ENCODE peak calls at places on chromosome 17, in ten cellular contexts. Q is lung; G is activated T-helper 1 cell treated with Interleukin-2 at 50 U/mL for 16 hours; X is G401; D is activated CD8-positive, alpha-beta memory T cell treated with anti-CD3 and anti-CD28 coated beads for 1 hour; L is skeletal muscle cell; J is NCI-H2029 treated with DMSO at 0.1 percent for 48 hours; C is brain microvascular endothelial cell; U is T-cell; M is Right ventricle myocardium superior. H is an unnamed sample.

GRCh38 chr17:56284501-56284900 is 131.2 kb downstream of the ANKFN1 start:
- DNase-seq in Q (no peak), G (no peak), X (no peak), D (no peak), L (peak; percentile 88), J (no peak), C (no peak), U (no peak), M (no peak), H (no peak)

GRCh38 chr17:16922386-16923096 is 49.4 kb downstream of the TNFRSF13B start:
- DNase-seq in Q (no peak), G (no peak), X (no peak), D (no peak), L (no peak), J (peak; percentile 7), C (no peak), U (no peak), M (no peak), H (no peak)

GRCh38 chr17:74601944-74602572 is 10.0 kb upstream of the CD300LD start:
- DNase-seq in Q (peak; percentile 38), G (no peak), X (peak; percentile 71), D (no peak), L (no peak), J (no peak), C (peak; percentile 18), U (no peak), M (no peak), H (peak; percentile 68)

GRCh38 chr17:68491864-68492263 is 20.4 kb upstream of the PRKAR1A start:
- DNase-seq in Q (peak; percentile 55), G (no peak), X (peak; percentile 58), D (no peak), L (no peak), J (no peak), C (no peak), U (no peak), M (peak; percentile 70), H (no peak)

GRCh38 chr17:82412535-82413520 is 5.3 kb upstream of the HEXD start:
- DNase-seq in Q (no peak), G (no peak), X (no peak), D (no peak), L (no peak), J (no peak), C (no peak), U (no peak), M (no peak), H (no peak)

GRCh38 chr17:57563968-57564367 is 181.1 kb downstream of the CCDC182 start:
- DNase-seq in Q (no peak), G (no peak), X (peak; percentile 96), D (no peak), L (no peak), J (no peak), C (no peak), U (no peak), M (no peak), H (peak; percentile 72)

GRCh38 chr17:59844884-59845594 is 47.7 kb downstream of the TUBD1 start:
- DNase-seq in Q (no peak), G (no peak), X (no peak), D (no peak), L (no peak), J (peak; percentile 38), C (peak; percentile 82), U (no peak), M (no peak), H (no peak)

GRCh38 chr17:40177275-40177874 is at the start of gene RAPGEFL1:
- DNase-seq in Q (peak; percentile 82), G (peak; percentile 68), X (peak; percentile 79), D (peak; percentile 75), L (peak; percentile 25), J (peak; percentile 10), C (peak; percentile 63), U (peak; percentile 84), M (peak; percentile 87), H (peak; percentile 92)

GRCh38 chr17:77999413-78000173 is 41.1 kb downstream of the TNRC6C start:
- DNase-seq in Q (no peak), G (no peak), X (peak; percentile 59), D (no peak), L (no peak), J (no peak), C (no peak), U (no peak), M (no peak), H (no peak)

GRCh38 chr17:39668141-39668924 is at the start of gene PNMT:
- DNase-seq in Q (peak; percentile 62), G (peak; percentile 33), X (peak; percentile 47), D (peak; percentile 63), L (no peak), J (no peak), C (peak; percentile 9), U (peak; percentile 75), M (peak; percentile 88), H (peak; percentile 43)

GRCh38 chr17:76686538-76687277 is 24.1 kb downstream of the MXRA7 start:
- DNase-seq in Q (no peak), G (no peak), X (no peak), D (no peak), L (no peak), J (no peak), C (no peak), U (no peak), M (peak; percentile 39), H (no peak)

GRCh38 chr17:144936-145670 is 7.7 kb downstream of the SCGB1C2 start:
- DNase-seq in Q (no peak), G (no peak), X (no peak), D (no peak), L (no peak), J (no peak), C (no peak), U (no peak), M (peak; percentile 17), H (no peak)

GRCh38 chr17:43536236-43537088 is 9.7 kb downstream of the ETV4 start:
- DNase-seq in Q (no peak), G (no peak), X (no peak), D (no peak), L (peak; percentile 86), J (no peak), C (peak; percentile 65), U (no peak), M (no peak), H (no peak)

GRCh38 chr17:74565116-74565515 is 2.2 kb downstream of the CD300H start:
- DNase-seq in Q (no peak), G (no peak), X (no peak), D (no peak), L (no peak), J (peak; percentile 2), C (no peak), U (no peak), M (no peak), H (no peak)

GRCh38 chr17:32634167-32634566 is 147.4 kb downstream of the CDK5R1 start:
- DNase-seq in Q (no peak), G (no peak), X (no peak), D (no peak), L (no peak), J (no peak), C (no peak), U (no peak), M (no peak), H (no peak)

GRCh38 chr17:45114117-45114932 is 18.0 kb downstream of the PLCD3 start:
- DNase-seq in Q (no peak), G (no peak), X (no peak), D (no peak), L (no peak), J (no peak), C (no peak), U (no peak), M (no peak), H (no peak)

GRCh38 chr17:1730345-1731193 is 6.1 kb downstream of the WDR81 start:
- DNase-seq in Q (peak; percentile 66), G (no peak), X (peak; percentile 73), D (no peak), L (peak; percentile 81), J (no peak), C (peak; percentile 77), U (no peak), M (peak; percentile 93), H (peak; percentile 69)

GRCh38 chr17:16101440-16101839 is 101.8 kb downstream of the TTC19 start:
- DNase-seq in Q (no peak), G (no peak), X (no peak), D (no peak), L (no peak), J (no peak), C (no peak), U (no peak), M (no peak), H (no peak)

GRCh38 chr17:70906808-70907207 is 737.5 kb downstream of the KCNJ2 start:
- DNase-seq in Q (no peak), G (no peak), X (no peak), D (no peak), L (peak; percentile 36), J (no peak), C (peak; percentile 71), U (no peak), M (no peak), H (no peak)

GRCh38 chr17:68697850-68698313 is 96.7 kb upstream of the FAM20A start:
- DNase-seq in Q (no peak), G (no peak), X (no peak), D (no peak), L (peak; percentile 85), J (no peak), C (peak; percentile 17), U (no peak), M (no peak), H (no peak)

GRCh38 chr17:37393352-37393751 is 13.3 kb downstream of the ACACA start:
- DNase-seq in Q (no peak), G (no peak), X (no peak), D (no peak), L (no peak), J (no peak), C (no peak), U (no peak), M (no peak), H (no peak)

GRCh38 chr17:82023447-82024241 is 539 bp downstream of the LRRC45 start:
- DNase-seq in Q (no peak), G (peak; percentile 15), X (no peak), D (no peak), L (no peak), J (no peak), C (no peak), U (no peak), M (peak; percentile 44), H (no peak)

GRCh38 chr17:51653902-51654301 is 393.6 kb downstream of the UTP18 start:
- DNase-seq in Q (no peak), G (no peak), X (peak; percentile 65), D (no peak), L (no peak), J (no peak), C (no peak), U (no peak), M (no peak), H (peak; percentile 30)

GRCh38 chr17:65359016-65359415 is 202.4 kb downstream of the AXIN2 start:
- DNase-seq in Q (no peak), G (no peak), X (no peak), D (no peak), L (peak; percentile 56), J (no peak), C (peak; percentile 83), U (no peak), M (no peak), H (no peak)

GRCh38 chr17:43852571-43852970 is 5.6 kb downstream of the CD300LG start:
- DNase-seq in Q (no peak), G (no peak), X (no peak), D (no peak), L (no peak), J (no peak), C (no peak), U (no peak), M (no peak), H (no peak)

GRCh38 chr17:36920032-36921000 is 17.0 kb upstream of the LHX1 start:
- DNase-seq in Q (no peak), G (no peak), X (peak; percentile 61), D (no peak), L (no peak), J (no peak), C (no peak), U (no peak), M (no peak), H (no peak)

GRCh38 chr17:46978489-46979022 is 497 bp downstream of the RPRML start:
- DNase-seq in Q (no peak), G (no peak), X (peak; percentile 32), D (no peak), L (no peak), J (no peak), C (no peak), U (no peak), M (no peak), H (no peak)